ENCODE peak calls at places on chromosomes 7 and 10, in ten cellular contexts. One of them, this sample, is unnamed.

GRCh38 chr7:94449151-94449725 is 54.5 kb downstream of the COL1A2 start:
- DNase-seq in fibroblast of lung: peak; percentile 71
- DNase-seq in naive thymus-derived CD4-positive, alpha-beta T cell: peak; percentile 12
- DNase-seq in CD8-positive, alpha-beta memory T cell: peak; percentile 15
- DNase-seq in breast epithelium: no peak
- DNase-seq in HCT116: peak; percentile 32
- DNase-seq in lower lobe of right lung: no peak
- DNase-seq in psoas muscle: no peak
- DNase-seq in ovary: no peak
- DNase-seq in adipocyte: peak; percentile 80
- DNase-seq in this sample: peak; percentile 21

GRCh38 chr7:21543528-21544302 is 876 bp downstream of the DNAH11 start:
- DNase-seq in fibroblast of lung: peak; percentile 31
- DNase-seq in naive thymus-derived CD4-positive, alpha-beta T cell: no peak
- DNase-seq in CD8-positive, alpha-beta memory T cell: no peak
- DNase-seq in breast epithelium: no peak
- DNase-seq in HCT116: no peak
- DNase-seq in lower lobe of right lung: no peak
- DNase-seq in psoas muscle: no peak
- DNase-seq in ovary: no peak
- DNase-seq in adipocyte: peak; percentile 25
- DNase-seq in this sample: no peak

GRCh38 chr10:92592761-92593552 is at the start of gene KIF11:
- DNase-seq in fibroblast of lung: peak; percentile 96
- DNase-seq in naive thymus-derived CD4-positive, alpha-beta T cell: peak; percentile 94
- DNase-seq in CD8-positive, alpha-beta memory T cell: peak; percentile 94
- DNase-seq in breast epithelium: peak; percentile 97
- DNase-seq in HCT116: peak; percentile 93
- DNase-seq in lower lobe of right lung: peak; percentile 99
- DNase-seq in psoas muscle: peak; percentile 98
- DNase-seq in ovary: peak; percentile 97
- DNase-seq in adipocyte: peak; percentile 99
- DNase-seq in this sample: peak; percentile 94

GRCh38 chr10:31929260-31929985 is 792 bp upstream of the ARHGAP12 start:
- DNase-seq in fibroblast of lung: peak; percentile 28
- DNase-seq in naive thymus-derived CD4-positive, alpha-beta T cell: peak; percentile 24
- DNase-seq in CD8-positive, alpha-beta memory T cell: peak; percentile 10
- DNase-seq in breast epithelium: peak; percentile 67
- DNase-seq in HCT116: no peak
- DNase-seq in lower lobe of right lung: peak; percentile 68
- DNase-seq in psoas muscle: peak; percentile 77
- DNase-seq in ovary: peak; percentile 57
- DNase-seq in adipocyte: peak; percentile 61
- DNase-seq in this sample: peak; percentile 33

GRCh38 chr10:121591186-121591585 is 7.1 kb downstream of the FGFR2 start:
- DNase-seq in fibroblast of lung: no peak
- DNase-seq in naive thymus-derived CD4-positive, alpha-beta T cell: no peak
- DNase-seq in CD8-positive, alpha-beta memory T cell: no peak
- DNase-seq in breast epithelium: no peak
- DNase-seq in HCT116: no peak
- DNase-seq in lower lobe of right lung: no peak
- DNase-seq in psoas muscle: no peak
- DNase-seq in ovary: no peak
- DNase-seq in adipocyte: no peak
- DNase-seq in this sample: no peak

GRCh38 chr7:16524332-16524731 is 2.3 kb upstream of the LRRC72 start:
- DNase-seq in fibroblast of lung: no peak
- DNase-seq in naive thymus-derived CD4-positive, alpha-beta T cell: no peak
- DNase-seq in CD8-positive, alpha-beta memory T cell: no peak
- DNase-seq in breast epithelium: no peak
- DNase-seq in HCT116: no peak
- DNase-seq in lower lobe of right lung: no peak
- DNase-seq in psoas muscle: no peak
- DNase-seq in ovary: no peak
- DNase-seq in adipocyte: no peak
- DNase-seq in this sample: no peak

GRCh38 chr7:77351539-77352004 is 64.6 kb downstream of the GSAP start:
- DNase-seq in fibroblast of lung: no peak
- DNase-seq in naive thymus-derived CD4-positive, alpha-beta T cell: peak; percentile 67
- DNase-seq in CD8-positive, alpha-beta memory T cell: peak; percentile 85
- DNase-seq in breast epithelium: peak; percentile 21
- DNase-seq in HCT116: no peak
- DNase-seq in lower lobe of right lung: no peak
- DNase-seq in psoas muscle: no peak
- DNase-seq in ovary: no peak
- DNase-seq in adipocyte: no peak
- DNase-seq in this sample: peak; percentile 79

GRCh38 chr7:84394219-84394618 is 199.6 kb upstream of the SEMA3A start:
- DNase-seq in fibroblast of lung: no peak
- DNase-seq in naive thymus-derived CD4-positive, alpha-beta T cell: no peak
- DNase-seq in CD8-positive, alpha-beta memory T cell: no peak
- DNase-seq in breast epithelium: no peak
- DNase-seq in HCT116: no peak
- DNase-seq in lower lobe of right lung: no peak
- DNase-seq in psoas muscle: no peak
- DNase-seq in ovary: no peak
- DNase-seq in adipocyte: peak; percentile 2
- DNase-seq in this sample: no peak

GRCh38 chr10:133186416-133187090 is 26.5 kb downstream of the KNDC1 start:
- DNase-seq in fibroblast of lung: no peak
- DNase-seq in naive thymus-derived CD4-positive, alpha-beta T cell: no peak
- DNase-seq in CD8-positive, alpha-beta memory T cell: no peak
- DNase-seq in breast epithelium: no peak
- DNase-seq in HCT116: no peak
- DNase-seq in lower lobe of right lung: no peak
- DNase-seq in psoas muscle: no peak
- DNase-seq in ovary: no peak
- DNase-seq in adipocyte: no peak
- DNase-seq in this sample: no peak

GRCh38 chr10:133184591-133185244 is 24.7 kb downstream of the KNDC1 start:
- DNase-seq in fibroblast of lung: no peak
- DNase-seq in naive thymus-derived CD4-positive, alpha-beta T cell: no peak
- DNase-seq in CD8-positive, alpha-beta memory T cell: no peak
- DNase-seq in breast epithelium: no peak
- DNase-seq in HCT116: no peak
- DNase-seq in lower lobe of right lung: no peak
- DNase-seq in psoas muscle: no peak
- DNase-seq in ovary: no peak
- DNase-seq in adipocyte: no peak
- DNase-seq in this sample: no peak

GRCh38 chr10:133185916-133186315 is 25.9 kb downstream of the KNDC1 start:
- DNase-seq in fibroblast of lung: no peak
- DNase-seq in naive thymus-derived CD4-positive, alpha-beta T cell: no peak
- DNase-seq in CD8-positive, alpha-beta memory T cell: no peak
- DNase-seq in breast epithelium: no peak
- DNase-seq in HCT116: no peak
- DNase-seq in lower lobe of right lung: no peak
- DNase-seq in psoas muscle: no peak
- DNase-seq in ovary: no peak
- DNase-seq in adipocyte: no peak
- DNase-seq in this sample: no peak

GRCh38 chr10:133183646-133184378 is 23.8 kb downstream of the KNDC1 start:
- DNase-seq in fibroblast of lung: no peak
- DNase-seq in naive thymus-derived CD4-positive, alpha-beta T cell: no peak
- DNase-seq in CD8-positive, alpha-beta memory T cell: no peak
- DNase-seq in breast epithelium: no peak
- DNase-seq in HCT116: no peak
- DNase-seq in lower lobe of right lung: no peak
- DNase-seq in psoas muscle: no peak
- DNase-seq in ovary: no peak
- DNase-seq in adipocyte: no peak
- DNase-seq in this sample: no peak

DNA sequence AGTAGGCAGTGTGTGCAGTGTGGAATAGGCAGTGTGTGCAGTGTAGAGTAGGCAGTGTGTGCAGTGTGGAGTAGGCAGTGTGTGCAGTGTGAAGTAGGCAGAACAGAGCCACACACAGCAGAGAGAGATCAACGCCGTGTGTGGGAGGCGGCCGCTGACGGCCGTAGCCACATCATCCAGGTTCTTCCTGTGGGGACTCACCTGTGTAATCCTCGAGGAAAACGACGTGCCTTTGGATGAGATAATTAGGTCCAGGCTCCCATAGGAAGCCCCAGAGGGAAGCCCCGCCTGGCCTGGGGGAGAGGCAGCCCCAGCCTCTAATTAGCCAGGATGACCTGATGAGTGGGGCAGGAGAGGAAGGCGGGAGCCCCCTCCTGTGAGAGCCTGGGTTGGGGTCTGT is 25.4 kb downstream of the KNDC1 start:
- DNase-seq in fibroblast of lung: no peak
- DNase-seq in naive thymus-derived CD4-positive, alpha-beta T cell: no peak
- DNase-seq in CD8-positive, alpha-beta memory T cell: no peak
- DNase-seq in breast epithelium: no peak
- DNase-seq in HCT116: no peak
- DNase-seq in lower lobe of right lung: no peak
- DNase-seq in psoas muscle: no peak
- DNase-seq in ovary: no peak
- DNase-seq in adipocyte: no peak
- DNase-seq in this sample: no peak
- H3K4me1 ChIP-seq in fibroblast of lung: no peaks in the 10 kb centered on the region
- H3K4me1 ChIP-seq in naive thymus-derived CD4-positive, alpha-beta T cell: no peaks in the 10 kb centered on the region
- H3K4me1 ChIP-seq in CD8-positive, alpha-beta memory T cell: no peaks in the 10 kb centered on the region
- H3K4me1 ChIP-seq in breast epithelium: no peaks in the 10 kb centered on the region
- H3K4me1 ChIP-seq in HCT116: no peaks in the 10 kb centered on the region
- H3K4me1 ChIP-seq in lower lobe of right lung: no peaks in the 10 kb centered on the region
- H3K4me1 ChIP-seq in psoas muscle: no peaks in the 10 kb centered on the region
- H3K4me1 ChIP-seq in ovary: no peaks in the 10 kb centered on the region
- H3K4me1 ChIP-seq in adipocyte: no peaks in the 10 kb centered on the region
- H3K4me1 ChIP-seq in this sample: no peaks in the 10 kb centered on the region

GRCh38 chr7:259751-260405 is 30.1 kb upstream of the FOXL3 start:
- DNase-seq in fibroblast of lung: no peak
- DNase-seq in naive thymus-derived CD4-positive, alpha-beta T cell: no peak
- DNase-seq in CD8-positive, alpha-beta memory T cell: no peak
- DNase-seq in breast epithelium: no peak
- DNase-seq in HCT116: no peak
- DNase-seq in lower lobe of right lung: peak; percentile 38
- DNase-seq in psoas muscle: peak; percentile 33
- DNase-seq in ovary: no peak
- DNase-seq in adipocyte: no peak
- DNase-seq in this sample: no peak

GRCh38 chr7:260441-261281 is 29.3 kb upstream of the FOXL3 start:
- DNase-seq in fibroblast of lung: no peak
- DNase-seq in naive thymus-derived CD4-positive, alpha-beta T cell: no peak
- DNase-seq in CD8-positive, alpha-beta memory T cell: no peak
- DNase-seq in breast epithelium: no peak
- DNase-seq in HCT116: no peak
- DNase-seq in lower lobe of right lung: peak; percentile 41
- DNase-seq in psoas muscle: peak; percentile 60
- DNase-seq in ovary: no peak
- DNase-seq in adipocyte: no peak
- DNase-seq in this sample: no peak

GRCh38 chr7:261341-262250 is 28.4 kb upstream of the FOXL3 start:
- DNase-seq in fibroblast of lung: no peak
- DNase-seq in naive thymus-derived CD4-positive, alpha-beta T cell: no peak
- DNase-seq in CD8-positive, alpha-beta memory T cell: no peak
- DNase-seq in breast epithelium: no peak
- DNase-seq in HCT116: no peak
- DNase-seq in lower lobe of right lung: peak; percentile 39
- DNase-seq in psoas muscle: peak; percentile 44
- DNase-seq in ovary: no peak
- DNase-seq in adipocyte: no peak
- DNase-seq in this sample: no peak

GRCh38 chr7:264541-265191 is 25.3 kb upstream of the FOXL3 start:
- DNase-seq in fibroblast of lung: no peak
- DNase-seq in naive thymus-derived CD4-positive, alpha-beta T cell: no peak
- DNase-seq in CD8-positive, alpha-beta memory T cell: no peak
- DNase-seq in breast epithelium: peak; percentile 43
- DNase-seq in HCT116: no peak
- DNase-seq in lower lobe of right lung: peak; percentile 49
- DNase-seq in psoas muscle: peak; percentile 26
- DNase-seq in ovary: no peak
- DNase-seq in adipocyte: no peak
- DNase-seq in this sample: no peak

GRCh38 chr7:262251-262572 is 27.8 kb upstream of the FOXL3 start:
- DNase-seq in fibroblast of lung: no peak
- DNase-seq in naive thymus-derived CD4-positive, alpha-beta T cell: no peak
- DNase-seq in CD8-positive, alpha-beta memory T cell: no peak
- DNase-seq in breast epithelium: no peak
- DNase-seq in HCT116: no peak
- DNase-seq in lower lobe of right lung: peak; percentile 37
- DNase-seq in psoas muscle: no peak
- DNase-seq in ovary: no peak
- DNase-seq in adipocyte: no peak
- DNase-seq in this sample: no peak
- H3K4me3 ChIP-seq in fibroblast of lung: no peak overlapping the region
- H3K4me3 ChIP-seq in naive thymus-derived CD4-positive, alpha-beta T cell: no peak overlapping the region
- H3K4me3 ChIP-seq in CD8-positive, alpha-beta memory T cell: no peak overlapping the region
- H3K4me3 ChIP-seq in breast epithelium: no peak overlapping the region
- H3K4me3 ChIP-seq in HCT116: no peak overlapping the region
- H3K4me3 ChIP-seq in lower lobe of right lung: no peak overlapping the region
- H3K4me3 ChIP-seq in psoas muscle: no peak overlapping the region
- H3K4me3 ChIP-seq in ovary: no peak overlapping the region
- H3K4me3 ChIP-seq in adipocyte: no peak overlapping the region
- H3K4me3 ChIP-seq in this sample: no peak overlapping the region

GRCh38 chr10:47378606-47379444 is 5.3 kb downstream of the ZNF488 start:
- DNase-seq in fibroblast of lung: no peak
- DNase-seq in naive thymus-derived CD4-positive, alpha-beta T cell: no peak
- DNase-seq in CD8-positive, alpha-beta memory T cell: no peak
- DNase-seq in breast epithelium: peak; percentile 4
- DNase-seq in HCT116: no peak
- DNase-seq in lower lobe of right lung: no peak
- DNase-seq in psoas muscle: peak; percentile 4
- DNase-seq in ovary: no peak
- DNase-seq in adipocyte: no peak
- DNase-seq in this sample: no peak
- H3K27me3 ChIP-seq in fibroblast of lung: peaks cover 31% of the 10 kb centered on the region
- H3K27me3 ChIP-seq in naive thymus-derived CD4-positive, alpha-beta T cell: no peaks in the 10 kb centered on the region
- H3K27me3 ChIP-seq in CD8-positive, alpha-beta memory T cell: peaks cover 21% of the 10 kb centered on the region
- H3K27me3 ChIP-seq in breast epithelium: no peaks in the 10 kb centered on the region
- H3K27me3 ChIP-seq in HCT116: no peaks in the 10 kb centered on the region
- H3K27me3 ChIP-seq in lower lobe of right lung: peaks cover 10% of the 10 kb centered on the region
- H3K27me3 ChIP-seq in psoas muscle: no peaks in the 10 kb centered on the region
- H3K27me3 ChIP-seq in ovary: no peaks in the 10 kb centered on the region
- H3K27me3 ChIP-seq in adipocyte: peaks cover 58% of the 10 kb centered on the region
- H3K27me3 ChIP-seq in this sample: peaks cover 4% of the 10 kb centered on the region

GRCh38 chr7:7323352-7323751 is 141.0 kb downstream of the C1GALT1 start:
- DNase-seq in fibroblast of lung: no peak
- DNase-seq in naive thymus-derived CD4-positive, alpha-beta T cell: no peak
- DNase-seq in CD8-positive, alpha-beta memory T cell: no peak
- DNase-seq in breast epithelium: no peak
- DNase-seq in HCT116: no peak
- DNase-seq in lower lobe of right lung: no peak
- DNase-seq in psoas muscle: no peak
- DNase-seq in ovary: no peak
- DNase-seq in adipocyte: no peak
- DNase-seq in this sample: no peak

GRCh38 chr7:7321681-7322080 is 139.3 kb downstream of the C1GALT1 start:
- DNase-seq in fibroblast of lung: no peak
- DNase-seq in naive thymus-derived CD4-positive, alpha-beta T cell: no peak
- DNase-seq in CD8-positive, alpha-beta memory T cell: no peak
- DNase-seq in breast epithelium: peak; percentile 26
- DNase-seq in HCT116: no peak
- DNase-seq in lower lobe of right lung: no peak
- DNase-seq in psoas muscle: no peak
- DNase-seq in ovary: no peak
- DNase-seq in adipocyte: peak; percentile 78
- DNase-seq in this sample: no peak

GRCh38 chr7:7315851-7316250 is 133.5 kb downstream of the C1GALT1 start:
- DNase-seq in fibroblast of lung: no peak
- DNase-seq in naive thymus-derived CD4-positive, alpha-beta T cell: no peak
- DNase-seq in CD8-positive, alpha-beta memory T cell: no peak
- DNase-seq in breast epithelium: no peak
- DNase-seq in HCT116: no peak
- DNase-seq in lower lobe of right lung: no peak
- DNase-seq in psoas muscle: no peak
- DNase-seq in ovary: no peak
- DNase-seq in adipocyte: no peak
- DNase-seq in this sample: no peak

GRCh38 chr7:7318610-7319009 is 136.3 kb downstream of the C1GALT1 start:
- DNase-seq in fibroblast of lung: no peak
- DNase-seq in naive thymus-derived CD4-positive, alpha-beta T cell: no peak
- DNase-seq in CD8-positive, alpha-beta memory T cell: no peak
- DNase-seq in breast epithelium: no peak
- DNase-seq in HCT116: no peak
- DNase-seq in lower lobe of right lung: no peak
- DNase-seq in psoas muscle: no peak
- DNase-seq in ovary: no peak
- DNase-seq in adipocyte: no peak
- DNase-seq in this sample: no peak

DNA sequence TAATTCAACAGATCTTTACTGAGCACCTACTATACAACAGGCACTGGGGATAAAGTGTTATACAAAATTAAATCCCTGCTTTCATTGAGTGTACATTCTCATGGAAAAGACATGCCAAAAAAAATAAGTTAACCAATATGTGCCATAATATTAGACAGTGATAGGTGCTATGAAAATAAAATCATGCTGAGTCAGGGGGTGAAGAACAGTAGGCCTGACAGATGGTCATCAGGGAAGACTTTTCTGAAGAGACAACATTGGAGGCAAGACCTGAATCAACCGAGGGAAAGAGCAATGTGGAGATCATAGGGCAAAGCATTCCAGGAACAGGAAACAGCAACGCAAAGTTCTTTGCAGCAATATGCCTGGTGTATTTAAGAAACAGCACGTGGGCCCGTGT is 135.5 kb downstream of the C1GALT1 start:
- DNase-seq in fibroblast of lung: no peak
- DNase-seq in naive thymus-derived CD4-positive, alpha-beta T cell: no peak
- DNase-seq in CD8-positive, alpha-beta memory T cell: no peak
- DNase-seq in breast epithelium: no peak
- DNase-seq in HCT116: no peak
- DNase-seq in lower lobe of right lung: no peak
- DNase-seq in psoas muscle: no peak
- DNase-seq in ovary: no peak
- DNase-seq in adipocyte: no peak
- DNase-seq in this sample: no peak
- H3K4me1 ChIP-seq in fibroblast of lung: no peaks in the 10 kb centered on the region
- H3K4me1 ChIP-seq in naive thymus-derived CD4-positive, alpha-beta T cell: no peaks in the 10 kb centered on the region
- H3K4me1 ChIP-seq in CD8-positive, alpha-beta memory T cell: no peaks in the 10 kb centered on the region
- H3K4me1 ChIP-seq in breast epithelium: no peaks in the 10 kb centered on the region
- H3K4me1 ChIP-seq in HCT116: no peaks in the 10 kb centered on the region
- H3K4me1 ChIP-seq in lower lobe of right lung: no peaks in the 10 kb centered on the region
- H3K4me1 ChIP-seq in psoas muscle: no peaks in the 10 kb centered on the region
- H3K4me1 ChIP-seq in ovary: no peaks in the 10 kb centered on the region
- H3K4me1 ChIP-seq in adipocyte: no peaks in the 10 kb centered on the region
- H3K4me1 ChIP-seq in this sample: no peaks in the 10 kb centered on the region